ENCODE peak calls at places on chromosomes 16 and 17, in five cellular contexts. A, D, V, T and K are unnamed samples.

GRCh38 chr17:6787081-6787693 is 11.2 kb downstream of the FBXO39 start:
- ATAC-seq in V (no peak), A (no peak), T (no peak), D (no peak), K (no peak)

GRCh38 chr17:76466775-76467130 is 650 bp upstream of the AANAT start:
- ATAC-seq in V (peak), T (no peak), D (no peak), A (no peak), K (no peak)

GRCh38 chr17:15651583-15652110 is 32.1 kb upstream of the FBXW10B start:
- ATAC-seq in T (peak), A (peak), D (peak), V (peak), K (peak)

GRCh38 chr16:57726433-57726947 is 9.1 kb upstream of the KATNB1 start:
- ATAC-seq in A (no peak), T (no peak), D (no peak), V (no peak), K (no peak)

GRCh38 chr17:71970312-71970711 is 150.5 kb upstream of the SOX9 start:
- ATAC-seq in A (no peak), V (no peak), D (no peak), T (no peak), K (no peak)

GRCh38 chr17:49667854-49668253 is 10.0 kb downstream of the SPOP start:
- ATAC-seq in T (peak), A (no peak), D (no peak), V (no peak), K (no peak)

GRCh38 chr17:8961861-8962260 is 3.6 kb downstream of the PIK3R5 start:
- ATAC-seq in D (no peak), A (no peak), V (no peak), T (no peak), K (no peak)

GRCh38 chr17:78172284-78173024 is 4.1 kb downstream of the SYNGR2 start:
- ATAC-seq in A (no peak), V (peak), D (peak), T (peak), K (peak)

GRCh38 chr17:65559802-65560627 is 1.4 kb downstream of the AXIN2 start:
- ATAC-seq in V (peak), A (no peak), D (no peak), T (peak), K (no peak)

GRCh38 chr17:81438688-81439087 is 43.4 kb downstream of the BAHCC1 start:
- ATAC-seq in A (no peak), V (no peak), D (no peak), T (no peak), K (no peak)

GRCh38 chr16:24537474-24538337 is 1.7 kb upstream of the RBBP6 start:
- ATAC-seq in T (no peak), D (no peak), A (no peak), V (no peak), K (no peak)

GRCh38 chr16:22132801-22133200 is 29.5 kb upstream of the SDR42E2 start:
- ATAC-seq in D (no peak), A (no peak), V (no peak), T (no peak), K (no peak)

GRCh38 chr17:78434455-78435329 is 56.2 kb downstream of the PGS1 start:
- ATAC-seq in A (no peak), T (peak), D (no peak), V (peak), K (no peak)

GRCh38 chr16:57509231-57509923 is 23.1 kb upstream of the DOK4 start:
- ATAC-seq in T (no peak), V (no peak), A (no peak), D (peak), K (no peak)

GRCh38 chr16:15435216-15435864 is 952 bp downstream of the BMERB1 start:
- ATAC-seq in T (peak), D (no peak), V (peak), A (peak), K (no peak)

GRCh38 chr17:68906638-68907037 is 48.6 kb downstream of the ABCA8 start:
- ATAC-seq in T (no peak), D (no peak), V (no peak), A (no peak), K (no peak)

GRCh38 chr17:1643293-1643998 is 2.1 kb downstream of the SCARF1 start:
- ATAC-seq in A (peak), D (no peak), T (peak), V (peak), K (no peak)

GRCh38 chr17:43906951-43907424 is 348 bp downstream of the MPP2 start:
- ATAC-seq in A (peak), V (no peak), D (peak), T (no peak), K (peak)

GRCh38 chr16:55543470-55543869 is 23.0 kb upstream of the CAPNS2 start:
- ATAC-seq in V (no peak), T (no peak), D (no peak), A (no peak), K (no peak)

GRCh38 chr17:50023520-50023919 is 28.5 kb upstream of the DLX3 start:
- ATAC-seq in A (no peak), V (no peak), T (no peak), D (no peak), K (no peak)

GRCh38 chr17:77470330-77470786 is 329.6 kb downstream of the SEC14L1 start:
- ATAC-seq in A (no peak), V (no peak), D (no peak), T (no peak), K (no peak)

DNA sequence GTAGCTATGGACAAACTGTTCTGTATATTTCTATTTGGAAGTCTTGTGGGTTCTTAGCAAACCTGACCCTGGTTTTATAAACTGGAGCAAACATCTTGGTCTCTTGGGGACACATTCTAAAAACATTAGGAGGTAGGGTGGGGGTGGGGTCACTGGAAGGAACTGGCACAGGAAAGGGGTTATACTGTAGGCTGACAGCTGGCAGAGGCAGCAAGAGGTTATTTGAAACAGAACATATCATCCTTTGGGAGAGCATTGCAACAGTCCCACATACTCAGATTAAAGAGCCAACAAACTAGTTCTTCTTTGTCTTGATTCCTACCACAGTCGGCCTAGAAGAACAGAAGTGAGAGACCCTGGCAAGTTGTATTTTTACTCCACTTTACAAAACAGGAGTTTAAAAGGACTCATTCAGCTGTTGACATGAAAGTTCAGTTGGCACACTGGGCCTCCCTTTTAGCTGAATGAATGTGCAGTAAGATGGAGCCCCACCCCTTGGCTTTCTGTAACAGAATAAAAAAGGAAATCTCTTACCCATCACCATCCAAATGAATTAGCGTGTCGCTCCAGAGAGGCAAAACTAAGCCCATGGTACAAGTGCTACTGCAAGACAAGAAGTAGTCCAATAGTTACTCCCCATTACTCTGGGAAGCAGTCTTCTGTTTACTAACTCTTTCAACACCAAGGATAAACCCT is 54.6 kb upstream of the CORO6 start:
- ATAC-seq in A (peak), T (no peak), V (no peak), D (peak), K (peak)
- H3K27ac ChIP-seq in A (no peak), T (peak), V (no peak), D (peak), K (peak)

GRCh38 chr17:60573139-60573975 is 26.6 kb upstream of the PPM1D start:
- ATAC-seq in A (peak), V (no peak), T (no peak), D (peak), K (peak)
- TF ChIP-seq CTCF in A (peak), V (no peak), T (no peak), D (no peak), K (no peak)

GRCh38 chr17:56935461-56935860 is 21.6 kb upstream of the TRIM25 start:
- ATAC-seq in T (peak), V (no peak), D (no peak), A (no peak), K (no peak)
- H3K27ac ChIP-seq in T (no peak), V (no peak), D (no peak), A (no peak), K (no peak)

GRCh38 chr16:84105286-84105815 is 11.4 kb downstream of the MBTPS1 start:
- ATAC-seq in V (no peak), D (no peak), A (no peak), T (no peak), K (no peak)
- TF ChIP-seq CTCF in V (no peak), D (no peak), A (no peak), T (no peak), K (no peak)

DNA sequence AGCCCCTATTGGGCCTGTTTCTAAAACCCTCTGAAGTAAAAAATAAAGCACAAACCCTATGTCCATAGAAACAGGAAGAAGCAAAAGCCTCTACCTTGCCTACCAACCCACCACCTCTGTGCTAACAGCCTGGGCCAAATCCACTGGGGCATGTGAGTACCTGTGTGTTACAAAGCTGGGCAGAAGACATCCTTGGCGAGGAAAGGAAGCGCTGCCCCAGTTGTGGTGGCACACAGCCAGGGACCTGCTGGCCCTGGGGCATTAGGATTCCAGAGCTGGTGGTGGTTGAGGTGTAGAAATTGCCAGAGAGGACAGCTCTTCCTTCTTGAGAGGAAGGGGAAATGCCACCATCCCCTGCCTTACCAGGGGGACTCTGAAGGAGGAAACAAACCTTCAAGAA is 30.0 kb downstream of the MYO18A start:
- ATAC-seq in A (no peak), V (no peak), D (no peak), T (no peak), K (no peak)
- H3K27ac ChIP-seq in A (no peak), V (peak), D (peak), T (peak), K (no peak)

GRCh38 chr16:85557083-85557975 is 55.8 kb upstream of the GSE1 start:
- ATAC-seq in A (peak), D (no peak), T (peak), V (peak), K (no peak)
- TF ChIP-seq CTCF in A (peak), D (peak), T (no peak), V (no peak), K (no peak)

GRCh38 chr16:897701-898100 is 73.1 kb downstream of the LMF1 start:
- ATAC-seq in A (no peak), D (no peak), V (no peak), T (no peak), K (no peak)
- H3K27ac ChIP-seq in A (no peak), D (no peak), V (no peak), T (no peak), K (no peak)